ENCODE peak calls at places on chromosome 3, in five cellular contexts. One of them, this sample, is unnamed.
A peak's percentile ranks its signal among the peaks of the same experiment; 100 is the strongest.

GRCh38 chr3:159740054-159740453 is 248.6 kb upstream of the IL12A start:
- DNase-seq in HuH-7: no peak
- DNase-seq in left cardiac atrium: no peak
- DNase-seq in activated gamma-delta T cell treated with Interleukin-2 at 50 U/mL for 16 hours: no peak
- DNase-seq in T-helper 17 cell: no peak
- DNase-seq in this sample: no peak

GRCh38 chr3:172279191-172279640 is 169.0 kb downstream of the GHSR start:
- DNase-seq in HuH-7: no peak
- DNase-seq in left cardiac atrium: no peak
- DNase-seq in activated gamma-delta T cell treated with Interleukin-2 at 50 U/mL for 16 hours: no peak
- DNase-seq in T-helper 17 cell: no peak
- DNase-seq in this sample: no peak

GRCh38 chr3:16219777-16220176 is 45.0 kb downstream of the DPH3 start:
- DNase-seq in HuH-7: no peak
- DNase-seq in left cardiac atrium: no peak
- DNase-seq in activated gamma-delta T cell treated with Interleukin-2 at 50 U/mL for 16 hours: no peak
- DNase-seq in T-helper 17 cell: no peak
- DNase-seq in this sample: no peak

GRCh38 chr3:178206554-178206953 is 329.7 kb upstream of the KCNMB2 start:
- DNase-seq in HuH-7: no peak
- DNase-seq in left cardiac atrium: no peak
- DNase-seq in activated gamma-delta T cell treated with Interleukin-2 at 50 U/mL for 16 hours: no peak
- DNase-seq in T-helper 17 cell: no peak
- DNase-seq in this sample: no peak

GRCh38 chr3:35385271-35385670 is 254.1 kb upstream of the ARPP21 start:
- DNase-seq in HuH-7: no peak
- DNase-seq in left cardiac atrium: no peak
- DNase-seq in activated gamma-delta T cell treated with Interleukin-2 at 50 U/mL for 16 hours: no peak
- DNase-seq in T-helper 17 cell: no peak
- DNase-seq in this sample: no peak

GRCh38 chr3:189276481-189277190 is 104.9 kb downstream of the TPRG1 start:
- DNase-seq in HuH-7: no peak
- DNase-seq in left cardiac atrium: peak; percentile 21
- DNase-seq in activated gamma-delta T cell treated with Interleukin-2 at 50 U/mL for 16 hours: no peak
- DNase-seq in T-helper 17 cell: no peak
- DNase-seq in this sample: no peak

GRCh38 chr3:183862610-183863009 is 22.1 kb downstream of the PARL start:
- DNase-seq in HuH-7: no peak
- DNase-seq in left cardiac atrium: no peak
- DNase-seq in activated gamma-delta T cell treated with Interleukin-2 at 50 U/mL for 16 hours: no peak
- DNase-seq in T-helper 17 cell: no peak
- DNase-seq in this sample: no peak

GRCh38 chr3:16069149-16069922 is 105.1 kb upstream of the GALNT15 start:
- DNase-seq in HuH-7: no peak
- DNase-seq in left cardiac atrium: no peak
- DNase-seq in activated gamma-delta T cell treated with Interleukin-2 at 50 U/mL for 16 hours: no peak
- DNase-seq in T-helper 17 cell: no peak
- DNase-seq in this sample: no peak

GRCh38 chr3:53254810-53255359 is 937 bp downstream of the TKT start:
- DNase-seq in HuH-7: peak; percentile 36
- DNase-seq in left cardiac atrium: peak; percentile 79
- DNase-seq in activated gamma-delta T cell treated with Interleukin-2 at 50 U/mL for 16 hours: peak; percentile 44
- DNase-seq in T-helper 17 cell: peak; percentile 13
- DNase-seq in this sample: peak; percentile 52

GRCh38 chr3:28718074-28718849 is 369.6 kb upstream of the AZI2 start:
- DNase-seq in HuH-7: no peak
- DNase-seq in left cardiac atrium: no peak
- DNase-seq in activated gamma-delta T cell treated with Interleukin-2 at 50 U/mL for 16 hours: no peak
- DNase-seq in T-helper 17 cell: no peak
- DNase-seq in this sample: no peak

GRCh38 chr3:87175662-87176230 is 51.4 kb upstream of the CHMP2B start:
- DNase-seq in HuH-7: no peak
- DNase-seq in left cardiac atrium: no peak
- DNase-seq in activated gamma-delta T cell treated with Interleukin-2 at 50 U/mL for 16 hours: no peak
- DNase-seq in T-helper 17 cell: no peak
- DNase-seq in this sample: no peak

GRCh38 chr3:172289583-172289982 is 158.7 kb downstream of the GHSR start:
- DNase-seq in HuH-7: peak; percentile 34
- DNase-seq in left cardiac atrium: peak; percentile 38
- DNase-seq in activated gamma-delta T cell treated with Interleukin-2 at 50 U/mL for 16 hours: no peak
- DNase-seq in T-helper 17 cell: no peak
- DNase-seq in this sample: no peak

GRCh38 chr3:184620101-184620798 is 58.7 kb downstream of the EPHB3 start:
- DNase-seq in HuH-7: no peak
- DNase-seq in left cardiac atrium: no peak
- DNase-seq in activated gamma-delta T cell treated with Interleukin-2 at 50 U/mL for 16 hours: no peak
- DNase-seq in T-helper 17 cell: no peak
- DNase-seq in this sample: no peak

GRCh38 chr3:126355777-126356372 is 1.3 kb downstream of the KLF15 start:
- DNase-seq in HuH-7: peak; percentile 100
- DNase-seq in left cardiac atrium: peak; percentile 98
- DNase-seq in activated gamma-delta T cell treated with Interleukin-2 at 50 U/mL for 16 hours: no peak
- DNase-seq in T-helper 17 cell: no peak
- DNase-seq in this sample: no peak

GRCh38 chr3:18225709-18226108 is 199.4 kb downstream of the SATB1 start:
- DNase-seq in HuH-7: no peak
- DNase-seq in left cardiac atrium: no peak
- DNase-seq in activated gamma-delta T cell treated with Interleukin-2 at 50 U/mL for 16 hours: no peak
- DNase-seq in T-helper 17 cell: no peak
- DNase-seq in this sample: no peak

GRCh38 chr3:116020495-116020894 is 397.2 kb downstream of the GAP43 start:
- DNase-seq in HuH-7: no peak
- DNase-seq in left cardiac atrium: no peak
- DNase-seq in activated gamma-delta T cell treated with Interleukin-2 at 50 U/mL for 16 hours: no peak
- DNase-seq in T-helper 17 cell: no peak
- DNase-seq in this sample: no peak

GRCh38 chr3:12046406-12046805 is 42.2 kb downstream of the SYN2 start:
- DNase-seq in HuH-7: peak; percentile 17
- DNase-seq in left cardiac atrium: no peak
- DNase-seq in activated gamma-delta T cell treated with Interleukin-2 at 50 U/mL for 16 hours: no peak
- DNase-seq in T-helper 17 cell: no peak
- DNase-seq in this sample: no peak

This sample was measured in CD8-positive, alpha-beta T cell.